ENCODE peak calls at places on chromosomes 16 and 17, in five cellular contexts. Q is endothelial cell; S is activated naive CD8-positive, alpha-beta T cell treated with anti-CD3 and anti-CD28 coated beads for 36 hours; M is choroid plexus epithelial cell; H is GM20000. Y is an unnamed sample.

GRCh38 chr16:53911506-53911905 is 207.6 kb downstream of the FTO start:
- DNase-seq in H (no peak), S (no peak), Q (no peak), M (peak; percentile 67), Y (no peak)

GRCh38 chr16:15822957-15823356 is 33.9 kb downstream of the MYH11 start:
- DNase-seq in M (no peak), Q (no peak), H (no peak), S (no peak), Y (no peak)

GRCh38 chr16:3760518-3760917 is 43.2 kb upstream of the TRAP1 start:
- DNase-seq in H (no peak), Q (no peak), S (no peak), M (no peak), Y (no peak)

GRCh38 chr17:7383742-7384488 is 3.0 kb downstream of the TNK1 start:
- DNase-seq in M (no peak), S (peak; percentile 83), Q (peak; percentile 55), H (peak; percentile 95), Y (peak; percentile 75)

GRCh38 chr17:75619506-75620431 is 13.5 kb upstream of the SMIM5 start:
- DNase-seq in M (peak; percentile 54), S (peak; percentile 24), Q (peak; percentile 77), H (peak; percentile 66), Y (no peak)

GRCh38 chr17:32350662-32351418 is 883 bp downstream of the ZNF207 start:
- DNase-seq in S (peak; percentile 22), M (peak; percentile 80), H (peak; percentile 49), Q (peak; percentile 13), Y (no peak)

GRCh38 chr17:78081551-78081950 is 47.0 kb downstream of the TMC6 start:
- DNase-seq in M (no peak), S (no peak), H (no peak), Q (no peak), Y (no peak)

GRCh38 chr17:56891751-56892150 is 22.1 kb downstream of the TRIM25 start:
- DNase-seq in Q (peak; percentile 44), M (no peak), H (no peak), S (peak; percentile 62), Y (peak; percentile 35)

GRCh38 chr17:37834168-37834567 is 89.3 kb upstream of the HNF1B start:
- DNase-seq in M (no peak), Q (no peak), S (no peak), H (no peak), Y (no peak)

GRCh38 chr16:1042776-1043349 is 29.7 kb upstream of the SSTR5 start:
- DNase-seq in S (no peak), H (no peak), Q (no peak), M (peak; percentile 20), Y (no peak)

GRCh38 chr16:66508261-66508913 is 41.5 kb downstream of the TK2 start:
- DNase-seq in H (no peak), S (no peak), Q (no peak), M (no peak), Y (no peak)

GRCh38 chr17:62670202-62670821 is 42.8 kb downstream of the MRC2 start:
- DNase-seq in Q (no peak), H (no peak), M (no peak), S (no peak), Y (no peak)

GRCh38 chr17:7284911-7285310 is 3.4 kb downstream of the SLC2A4 start:
- DNase-seq in Q (no peak), H (no peak), M (no peak), S (no peak), Y (no peak)

GRCh38 chr16:87074635-87075318 is 242.4 kb downstream of the C16orf95 start:
- DNase-seq in Q (no peak), H (peak; percentile 61), M (no peak), S (no peak), Y (no peak)

GRCh38 chr17:1830288-1830687 is 483 bp downstream of the RPA1 start:
- DNase-seq in M (peak; percentile 10), H (peak; percentile 35), S (peak; percentile 29), Q (no peak), Y (peak; percentile 46)

GRCh38 chr16:27720731-27721547 is 171.0 kb downstream of the KATNIP start:
- DNase-seq in S (no peak), M (peak; percentile 13), H (no peak), Q (no peak), Y (no peak)

GRCh38 chr17:48915459-48916282 is 7.5 kb downstream of the UBE2Z start:
- DNase-seq in M (peak; percentile 96), Q (no peak), S (peak; percentile 61), H (peak; percentile 70), Y (peak; percentile 64)

GRCh38 chr17:81806461-81807209 is 2.7 kb downstream of the GCGR start:
- DNase-seq in Q (no peak), S (no peak), M (no peak), H (no peak), Y (no peak)

GRCh38 chr16:22374311-22375116 is at the start of gene CDR2:
- DNase-seq in H (peak; percentile 99), M (peak; percentile 97), S (peak; percentile 98), Q (peak; percentile 98), Y (peak; percentile 98)

GRCh38 chr16:73125860-73126259 is 77.9 kb upstream of the ZFHX3 start:
- DNase-seq in M (peak; percentile 73), H (no peak), S (no peak), Q (no peak), Y (no peak)

GRCh38 chr16:919658-920631 is 50.8 kb downstream of the LMF1 start:
- DNase-seq in H (no peak), M (peak; percentile 75), S (no peak), Q (no peak), Y (no peak)

GRCh38 chr16:995087-995486 is 13.5 kb downstream of the SOX8 start:
- DNase-seq in S (no peak), H (no peak), Q (no peak), M (peak; percentile 62), Y (no peak)

GRCh38 chr16:30948087-30948955 is 547 bp upstream of the ORAI3 start:
- DNase-seq in M (peak; percentile 99), H (peak; percentile 69), Q (peak; percentile 97), S (no peak), Y (no peak)

GRCh38 chr17:77596491-77597420 is 361.7 kb upstream of the TNRC6C start:
- DNase-seq in M (no peak), S (no peak), Q (no peak), H (no peak), Y (no peak)

GRCh38 chr17:78343433-78344201 is 16.3 kb downstream of the SOCS3 start:
- DNase-seq in Q (no peak), M (no peak), S (peak; percentile 68), H (peak; percentile 64), Y (peak; percentile 56)

GRCh38 chr16:50694206-50694605 is 800 bp downstream of the NOD2 start:
- DNase-seq in M (no peak), H (peak; percentile 76), Q (no peak), S (no peak), Y (no peak)

GRCh38 chr16:9138731-9139501 is 47.5 kb downstream of the HAPSTR1 start:
- DNase-seq in Q (peak; percentile 88), S (peak; percentile 76), M (peak; percentile 74), H (peak; percentile 61), Y (peak; percentile 67)

GRCh38 chr17:9329251-9329921 is 246.2 kb downstream of the STX8 start:
- DNase-seq in S (no peak), H (no peak), Q (no peak), M (no peak), Y (no peak)

GRCh38 chr16:85437161-85438052 is 175.7 kb upstream of the GSE1 start:
- DNase-seq in S (no peak), M (peak; percentile 19), H (no peak), Q (no peak), Y (no peak)

GRCh38 chr17:42163113-42163512 is 8.3 kb upstream of the RAB5C start:
- DNase-seq in Q (peak; percentile 67), M (no peak), H (peak; percentile 62), S (peak; percentile 54), Y (peak; percentile 57)

GRCh38 chr17:27572665-27573064 is 58.3 kb upstream of the LGALS9 start:
- DNase-seq in H (no peak), S (peak; percentile 78), M (no peak), Q (no peak), Y (peak; percentile 59)

GRCh38 chr17:59190806-59191205 is 19.0 kb upstream of the SMG8 start:
- DNase-seq in S (no peak), H (no peak), M (no peak), Q (no peak), Y (no peak)

Y was measured in stimulated activated naive CD8-positive, alpha-beta T cell treated with anti-CD3 and anti-CD28 coated beads, Interleukin-15, amount 100 ng/mL, for 72 hours.